ENCODE peak calls at places on chromosomes 11 and 22, in six cellular contexts. Z is AG09319; L is BE2C; X is activated effector memory CD4-positive, alpha-beta T cell treated with anti-CD3 and anti-CD28 coated beads, Interleukin-2, amount 50 U/mL, for 16 hours; O is HFFc6; U is astrocyte of the spinal cord. Y is an unnamed sample.

GRCh38 chr11:92830382-92831148 is 138.9 kb upstream of the MTNR1B start:
- DNase-seq in X (no peak), O (no peak), L (no peak), Z (no peak), U (no peak), Y (no peak)

GRCh38 chr11:102157219-102157618 is 47.0 kb downstream of the YAP1 start:
- DNase-seq in Z (peak), O (no peak), L (no peak), U (peak), X (no peak), Y (peak)

GRCh38 chr11:119641991-119642745 is 86.8 kb downstream of the NECTIN1 start:
- DNase-seq in Z (no peak), U (no peak), X (no peak), O (peak), L (no peak), Y (peak)

GRCh38 chr11:114082415-114082748 is 22.9 kb downstream of the ZBTB16 start:
- DNase-seq in X (no peak), O (no peak), L (no peak), U (peak), Z (no peak), Y (no peak)

GRCh38 chr11:105720096-105720495 is 110.2 kb downstream of the GRIA4 start:
- DNase-seq in L (no peak), X (no peak), Z (no peak), O (no peak), U (no peak), Y (no peak)

GRCh38 chr11:13897606-13898276 is 64.8 kb upstream of the SPON1 start:
- DNase-seq in Z (no peak), X (no peak), O (no peak), U (no peak), L (no peak), Y (no peak)

GRCh38 chr22:39068033-39068785 is 8.9 kb upstream of the APOBEC3G start:
- DNase-seq in X (no peak), Z (no peak), U (no peak), O (no peak), L (no peak), Y (no peak)

GRCh38 chr11:67054851-67055523 is 1.7 kb upstream of the RHOD start:
- DNase-seq in Z (peak), L (peak), U (peak), X (peak), O (peak), Y (peak)

GRCh38 chr11:831132-831864 is 1.5 kb upstream of the CD151 start:
- DNase-seq in U (peak), O (no peak), Z (no peak), X (no peak), L (peak), Y (peak)

GRCh38 chr22:48630444-48630777 is 1197.3 kb downstream of the BRD1 start:
- DNase-seq in Z (no peak), O (no peak), U (no peak), X (no peak), L (no peak), Y (no peak)

GRCh38 chr11:18934195-18934808 is 4.9 kb downstream of the MRGPRX1 start:
- DNase-seq in Z (no peak), U (no peak), X (no peak), O (no peak), L (no peak), Y (no peak)

GRCh38 chr22:28930357-28931007 is 47.1 kb downstream of the ZNRF3 start:
- DNase-seq in O (no peak), Z (peak), U (no peak), X (no peak), L (no peak), Y (no peak)

GRCh38 chr22:44284711-44285110 is 28.0 kb downstream of the SHISAL1 start:
- DNase-seq in X (no peak), U (no peak), Z (no peak), L (no peak), O (no peak), Y (no peak)

GRCh38 chr11:125148743-125149142 is 15.8 kb upstream of the PKNOX2 start:
- DNase-seq in Z (no peak), X (no peak), L (no peak), O (no peak), U (no peak), Y (no peak)

GRCh38 chr22:24578355-24579241 is 14.3 kb downstream of the LRRC75B start:
- DNase-seq in O (peak), L (no peak), U (no peak), X (no peak), Z (no peak), Y (no peak)

GRCh38 chr11:61888043-61888442 is 3.3 kb downstream of the FADS3 start:
- DNase-seq in O (peak), X (no peak), Z (peak), L (no peak), U (peak), Y (peak)

GRCh38 chr11:15707971-15708370 is 593.2 kb downstream of the INSC start:
- DNase-seq in O (no peak), L (peak), Z (peak), X (no peak), U (peak), Y (peak)

GRCh38 chr22:25051983-25052710 is 99.6 kb downstream of the KIAA1671 start:
- DNase-seq in Z (no peak), U (no peak), L (peak), X (no peak), O (no peak), Y (no peak)

GRCh38 chr22:39456262-39457046 is at the start of gene MGAT3:
- DNase-seq in O (no peak), X (no peak), L (no peak), Z (no peak), U (no peak), Y (no peak)

GRCh38 chr22:34608716-34609115 is 457.2 kb upstream of the ISX start:
- DNase-seq in L (no peak), U (no peak), Z (no peak), X (no peak), O (no peak), Y (peak)

GRCh38 chr11:31480930-31481329 is 28.5 kb downstream of the IMMP1L start:
- DNase-seq in U (no peak), Z (no peak), L (peak), X (no peak), O (no peak), Y (no peak)

GRCh38 chr11:125351045-125351867 is 144.8 kb downstream of the FEZ1 start:
- DNase-seq in L (no peak), U (no peak), Z (no peak), X (no peak), O (no peak), Y (no peak)

GRCh38 chr11:117809236-117810055 is 12.4 kb upstream of the DSCAML1 start:
- DNase-seq in L (peak), Z (no peak), O (peak), X (peak), U (peak), Y (peak)

GRCh38 chr11:77471520-77472234 is 2.2 kb downstream of the PAK1 start:
- DNase-seq in Z (no peak), O (no peak), L (peak), U (no peak), X (no peak), Y (no peak)

GRCh38 chr11:64661622-64662021 is 61.4 kb downstream of the NRXN2 start:
- DNase-seq in X (no peak), L (no peak), U (no peak), O (no peak), Z (no peak), Y (no peak)

GRCh38 chr11:65493367-65494176 is 5.3 kb upstream of the MALAT1 start:
- DNase-seq in Z (peak), U (peak), L (no peak), O (peak), X (no peak), Y (peak)

GRCh38 chr22:23524226-23524625 is 55.9 kb downstream of the IGLL1 start:
- DNase-seq in X (no peak), L (no peak), U (no peak), Z (no peak), O (no peak), Y (no peak)

GRCh38 chr22:39613549-39613921 is 43.0 kb downstream of the CACNA1I start:
- DNase-seq in Z (no peak), O (no peak), L (no peak), U (no peak), X (no peak), Y (no peak)